ENCODE peak calls at places on chromosomes 3 and 15, in five cellular contexts. N is AG08395, O is progenitor cell of endocrine pancreas, K is nephron progenitor cell, M is COR-L47. R is an unnamed sample.

GRCh38 chr3:136464502-136464901 is 214.4 kb downstream of the PCCB start:
- DNase-seq in N (peak), O (no peak), K (no peak), M (no peak), R (no peak)

GRCh38 chr15:65084500-65085206 is 8.1 kb downstream of the KBTBD13 start:
- DNase-seq in K (no peak), N (no peak), M (no peak), O (no peak), R (no peak)

GRCh38 chr3:112894258-112894657 is 47.6 kb upstream of the CD200R1L start:
- DNase-seq in O (no peak), N (no peak), K (no peak), M (no peak), R (no peak)

GRCh38 chr3:16322189-16322588 is 57.2 kb downstream of the OXNAD1 start:
- DNase-seq in M (no peak), K (no peak), N (no peak), O (no peak), R (no peak)

GRCh38 chr3:172021859-172022258 is 17.5 kb upstream of the FNDC3B start:
- DNase-seq in M (no peak), K (no peak), N (no peak), O (no peak), R (no peak)

GRCh38 chr15:31258260-31258659 is 68.4 kb upstream of the KLF13 start:
- DNase-seq in K (no peak), N (no peak), M (no peak), O (no peak), R (no peak)

GRCh38 chr15:85479071-85479647 is 98.8 kb downstream of the AKAP13 start:
- DNase-seq in O (no peak), K (no peak), M (peak), N (peak), R (no peak)

GRCh38 chr15:85763157-85763556 is 31.6 kb downstream of the KLHL25 start:
- DNase-seq in M (no peak), K (peak), O (no peak), N (no peak), R (no peak)

GRCh38 chr15:76333720-76334437 is 2.7 kb upstream of the ISL2 start:
- DNase-seq in N (no peak), K (peak), O (no peak), M (no peak), R (no peak)

GRCh38 chr15:88493811-88494210 is 26.3 kb downstream of the MRPS11 start:
- DNase-seq in O (no peak), K (no peak), M (no peak), N (no peak), R (no peak)

GRCh38 chr3:108008931-108009635 is 81.7 kb downstream of the CD47 start:
- DNase-seq in N (peak), M (no peak), K (no peak), O (no peak), R (no peak)

GRCh38 chr15:78056714-78057269 is 20.7 kb downstream of the TBC1D2B start:
- DNase-seq in N (no peak), K (no peak), O (no peak), M (no peak), R (no peak)

GRCh38 chr15:76181705-76182107 is 121.9 kb downstream of the TMEM266 start:
- DNase-seq in N (no peak), O (no peak), K (no peak), M (no peak), R (no peak)

GRCh38 chr3:53164911-53165310 is 3.9 kb downstream of the PRKCD start:
- DNase-seq in K (no peak), M (no peak), O (no peak), N (no peak), R (no peak)

GRCh38 chr15:63846022-63846544 is 12.3 kb upstream of the HERC1 start:
- DNase-seq in O (no peak), N (no peak), M (no peak), K (no peak), R (no peak)

GRCh38 chr15:68542771-68543544 is 35.8 kb upstream of the CORO2B start:
- DNase-seq in K (no peak), M (no peak), O (no peak), N (peak), R (no peak)

GRCh38 chr15:70351941-70352774 is 254.4 kb upstream of the TLE3 start:
- DNase-seq in M (no peak), O (no peak), N (no peak), K (no peak), R (no peak)

GRCh38 chr3:99842826-99843589 is 25.3 kb downstream of the CMSS1 start:
- DNase-seq in N (peak), K (no peak), O (no peak), M (peak), R (no peak)

GRCh38 chr3:24270204-24270671 is 224.4 kb downstream of the THRB start:
- DNase-seq in O (no peak), M (no peak), K (peak), N (peak), R (no peak)

GRCh38 chr3:66761093-66761780 is 236.9 kb upstream of the KBTBD8 start:
- DNase-seq in K (peak), O (no peak), M (no peak), N (no peak), R (no peak)

GRCh38 chr15:37220949-37221670 is 120.8 kb upstream of the MEIS2 start:
- DNase-seq in N (no peak), K (no peak), M (no peak), O (no peak), R (no peak)

GRCh38 chr3:72250725-72251124 is 465.8 kb upstream of the PROK2 start:
- DNase-seq in N (no peak), O (no peak), M (no peak), K (no peak), R (no peak)

GRCh38 chr3:63295806-63296205 is 17.7 kb downstream of the SYNPR start:
- DNase-seq in M (no peak), N (no peak), K (no peak), O (no peak), R (no peak)

GRCh38 chr15:56371495-56372147 is 6.4 kb downstream of the TEX9 start:
- DNase-seq in N (no peak), O (no peak), M (no peak), K (no peak), R (no peak)

GRCh38 chr3:10475983-10476382 is 29.4 kb downstream of the ATP2B2 start:
- DNase-seq in N (no peak), M (no peak), O (no peak), K (no peak), R (no peak)

GRCh38 chr3:45007091-45007490 is 19.0 kb upstream of the CLEC3B start:
- DNase-seq in O (no peak), M (no peak), K (no peak), N (no peak), R (no peak)

GRCh38 chr3:173690542-173690941 is 293.0 kb downstream of the NLGN1 start:
- DNase-seq in K (no peak), M (no peak), N (no peak), O (no peak), R (no peak)

GRCh38 chr3:75042941-75043340 is 428.5 kb upstream of the CNTN3 start:
- DNase-seq in M (no peak), N (no peak), O (no peak), K (no peak), R (no peak)

GRCh38 chr3:133701435-133702358 is 40.0 kb upstream of the TOPBP1 start:
- DNase-seq in N (no peak), K (no peak), M (no peak), O (no peak), R (no peak)

GRCh38 chr3:15102256-15102655 is 3.3 kb upstream of the RBSN start:
- DNase-seq in M (no peak), N (no peak), O (no peak), K (no peak), R (no peak)

GRCh38 chr3:45123030-45123429 is 23.1 kb downstream of the CDCP1 start:
- DNase-seq in N (peak), O (no peak), K (no peak), M (no peak), R (no peak)

R was measured in frontal cortex.